ENCODE peak calls at places on chromosomes 1 and 21, in six cellular contexts. A is aorta, D is substantia nigra, N is psoas muscle, Z is HL-60, X is GM23248. B is an unnamed sample.

GRCh38 chr1:1402081-1402900 is 3.2 kb upstream of the CCNL2 start:
- DNase-seq in N (peak), A (no peak), D (no peak), Z (no peak), X (peak), B (no peak)

GRCh38 chr1:240092301-240093119 is 827 bp downstream of the FMN2 start:
- DNase-seq in Z (no peak), D (no peak), N (no peak), X (peak), A (peak), B (peak)

GRCh38 chr1:155226910-155227260 is 18.4 kb downstream of the MTX1 start:
- DNase-seq in X (peak), Z (no peak), A (peak), N (peak), D (no peak), B (no peak)

GRCh38 chr1:162972768-162973167 is 96.4 kb upstream of the RGS4 start:
- DNase-seq in X (peak), A (no peak), D (no peak), Z (no peak), N (no peak), B (no peak)

GRCh38 chr1:81802601-81803422 is 2.1 kb downstream of the ADGRL2 start:
- DNase-seq in Z (no peak), A (peak), N (peak), X (peak), D (no peak), B (no peak)

GRCh38 chr1:228861830-228862176 is 126.5 kb downstream of the RHOU start:
- DNase-seq in N (no peak), D (no peak), X (peak), A (no peak), Z (no peak), B (no peak)

GRCh38 chr1:42833981-42834380 is 12.4 kb upstream of the ZNF691 start:
- DNase-seq in A (no peak), N (no peak), D (no peak), X (no peak), Z (no peak), B (no peak)

GRCh38 chr1:177928194-177928593 is 41.7 kb downstream of the SEC16B start:
- DNase-seq in D (no peak), A (no peak), X (peak), Z (no peak), N (no peak), B (no peak)

GRCh38 chr1:226064168-226064815 is 1.8 kb downstream of the H3-3A start:
- DNase-seq in A (no peak), Z (no peak), D (no peak), X (peak), N (no peak), B (no peak)

GRCh38 chr1:232709339-232709738 is 79.4 kb upstream of the SIPA1L2 start:
- DNase-seq in X (peak), D (no peak), N (no peak), Z (no peak), A (no peak), B (no peak)

GRCh38 chr1:86499987-86500593 is 31.4 kb downstream of the CLCA1 start:
- DNase-seq in N (no peak), X (peak), A (no peak), Z (peak), D (no peak), B (no peak)

GRCh38 chr21:40757366-40757765 is 89.6 kb downstream of the DSCAM start:
- DNase-seq in X (no peak), N (no peak), D (no peak), A (no peak), Z (no peak), B (no peak)

GRCh38 chr1:159341736-159342135 is 39.6 kb downstream of the FCER1A start:
- DNase-seq in Z (no peak), D (no peak), A (no peak), X (peak), N (no peak), B (no peak)

GRCh38 chr1:244049142-244049968 is 1.7 kb upstream of the ZBTB18 start:
- DNase-seq in D (peak), N (peak), X (peak), A (peak), Z (no peak), B (peak)

GRCh38 chr1:181603735-181604410 is 120.6 kb downstream of the CACNA1E start:
- DNase-seq in D (no peak), X (no peak), A (no peak), N (no peak), Z (no peak), B (no peak)

GRCh38 chr1:147515046-147515869 is 26.0 kb upstream of the BCL9 start:
- DNase-seq in D (no peak), N (no peak), A (no peak), X (peak), Z (no peak), B (no peak)

DNA sequence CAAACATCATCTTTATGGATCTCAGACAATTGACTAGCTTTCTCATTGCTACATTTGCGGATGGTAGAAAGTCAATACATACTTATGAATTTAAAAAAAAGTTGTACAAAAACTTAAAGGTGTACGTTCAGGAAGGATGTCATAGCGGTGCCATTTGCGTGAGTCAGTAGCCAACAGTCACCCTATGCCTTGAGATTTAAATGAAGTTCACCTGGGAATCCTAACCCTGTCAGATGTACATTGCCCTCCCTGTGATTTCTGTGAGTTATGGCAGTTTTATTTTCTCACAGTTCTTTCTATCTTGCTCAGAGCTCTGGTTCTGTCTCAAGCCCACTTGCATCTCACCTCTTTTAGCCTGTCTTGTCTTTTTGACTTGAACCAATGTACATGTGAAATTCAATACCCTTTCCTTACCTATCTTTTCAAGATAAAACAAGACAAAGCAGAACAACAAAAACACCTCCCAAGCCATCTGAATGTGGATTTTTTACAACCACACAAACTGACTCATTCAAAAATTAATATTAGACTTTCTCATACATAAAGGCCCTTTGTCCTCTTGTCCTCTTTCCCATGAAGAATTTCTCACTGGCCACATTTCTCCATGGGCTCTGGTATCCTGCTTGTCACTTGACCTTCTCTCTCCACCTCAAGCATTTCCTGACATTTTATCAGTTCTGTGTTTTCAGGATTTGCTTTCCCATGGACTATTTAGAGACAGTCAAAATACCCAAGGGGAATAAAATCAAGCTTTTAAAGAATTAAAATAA is 25.3 kb upstream of the ZNF697 start:
- DNase-seq in A (no peak), X (peak), Z (no peak), D (no peak), N (no peak), B (no peak)
- H3K27ac ChIP-seq in A (no peak), X (peak), Z (no peak), D (no peak), N (no peak), B (no peak)

GRCh38 chr1:55477953-55478352 is 262.8 kb upstream of the USP24 start:
- DNase-seq in D (no peak), A (no peak), Z (no peak), X (no peak), N (no peak), B (no peak)

GRCh38 chr1:55480396-55480795 is 265.2 kb upstream of the USP24 start:
- DNase-seq in D (no peak), A (no peak), Z (no peak), X (no peak), N (no peak), B (no peak)

GRCh38 chr1:55478742-55479141 is 263.6 kb upstream of the USP24 start:
- DNase-seq in Z (no peak), D (no peak), A (no peak), N (no peak), X (peak), B (no peak)

GRCh38 chr1:55481634-55482033 is 266.5 kb upstream of the USP24 start:
- DNase-seq in N (no peak), Z (no peak), X (peak), A (no peak), D (no peak), B (no peak)

GRCh38 chr1:55479970-55480369 is 264.8 kb upstream of the USP24 start:
- DNase-seq in N (no peak), Z (no peak), D (no peak), A (no peak), X (no peak), B (no peak)
- H3K27ac ChIP-seq in N (no peak), Z (no peak), D (no peak), A (no peak), X (no peak), B (no peak)

GRCh38 chr1:88022507-88022906 is 661.6 kb upstream of the PKN2 start:
- DNase-seq in X (no peak), A (no peak), D (no peak), N (no peak), Z (no peak), B (no peak)

GRCh38 chr1:88016947-88017346 is 667.1 kb upstream of the PKN2 start:
- DNase-seq in Z (no peak), A (no peak), N (no peak), D (no peak), X (no peak), B (no peak)

GRCh38 chr1:88021529-88021928 is 662.5 kb upstream of the PKN2 start:
- DNase-seq in Z (no peak), A (no peak), D (no peak), X (no peak), N (no peak), B (no peak)
- H3K27ac ChIP-seq in Z (no peak), A (no peak), D (no peak), X (no peak), N (no peak), B (no peak)

GRCh38 chr1:241310451-241310850 is 46.6 kb downstream of the RGS7 start:
- DNase-seq in Z (no peak), A (no peak), D (no peak), X (peak), N (no peak), B (no peak)
- H3K27ac ChIP-seq in Z (no peak), A (no peak), D (no peak), X (no peak), N (no peak), B (no peak)

DNA sequence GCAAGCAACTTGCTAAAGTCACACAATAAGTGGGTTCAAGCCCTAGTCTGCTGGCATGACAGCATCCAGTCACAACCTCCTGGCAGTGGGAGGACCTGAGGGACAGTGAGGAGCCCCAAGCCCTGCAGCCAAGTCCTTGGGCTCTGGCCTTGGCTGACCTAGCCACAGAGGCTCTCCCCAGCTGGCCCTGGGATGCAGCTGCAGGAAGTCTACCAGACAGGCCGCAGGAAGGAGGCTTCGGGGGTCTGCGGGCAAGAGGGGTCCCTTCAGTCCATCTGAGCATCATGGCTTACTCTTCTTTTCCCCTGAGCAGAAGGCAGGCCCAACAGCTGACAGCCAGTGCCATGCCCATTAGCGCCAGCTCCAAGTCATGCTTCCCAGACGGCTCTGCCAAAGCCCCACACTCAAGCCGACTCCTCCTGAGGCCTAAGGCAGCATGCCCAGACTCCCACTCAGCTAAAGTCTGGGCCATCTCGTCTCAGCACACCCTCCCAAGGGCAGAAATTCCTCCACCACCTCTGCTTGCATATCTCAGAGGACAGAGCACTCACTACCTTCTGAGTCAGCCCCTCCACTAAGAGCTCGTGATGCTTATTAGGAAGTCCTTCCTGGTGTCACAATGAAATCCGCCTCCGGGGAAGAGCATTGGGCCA is 20.1 kb downstream of the SLC1A7 start:
- DNase-seq in N (peak), A (no peak), D (no peak), Z (no peak), X (peak), B (no peak)
- H3K27ac ChIP-seq in N (no peak), A (no peak), D (no peak), Z (no peak), X (peak), B (no peak)